ENCODE peak calls at places on chromosomes 5 and 9, in nine cellular contexts. X is ovary, J is AG04450, O is endothelial cell of umbilical vein, F is kidney epithelial cell, Y is psoas muscle, T is esophagus squamous epithelium, B is left ventricle myocardium inferior, A is fibroblast of villous mesenchyme. M is an unnamed sample.

GRCh38 chr5:19615661-19616060 is 372.3 kb downstream of the CDH18 start:
- DNase-seq in J (no peak), T (no peak), F (no peak), B (no peak), Y (no peak), A (no peak), O (no peak), X (no peak), M (no peak)

GRCh38 chr5:74314906-74315305 is 325.6 kb downstream of the ENC1 start:
- DNase-seq in T (no peak), X (no peak), Y (no peak), J (no peak), A (no peak), B (no peak), F (no peak), O (no peak), M (no peak)

GRCh38 chr5:27020965-27021364 is 17.4 kb downstream of the CDH9 start:
- DNase-seq in O (no peak), F (no peak), A (peak), J (no peak), Y (no peak), T (no peak), X (no peak), B (no peak), M (peak)

GRCh38 chr9:34170252-34170915 is 8.5 kb upstream of the UBAP1 start:
- DNase-seq in Y (no peak), X (no peak), J (no peak), B (no peak), O (no peak), F (no peak), T (no peak), A (no peak), M (no peak)

GRCh38 chr9:93302586-93303257 is 118.8 kb downstream of the WNK2 start:
- DNase-seq in Y (peak), F (no peak), A (peak), J (no peak), T (no peak), X (peak), B (no peak), O (peak), M (peak)

GRCh38 chr9:3241290-3241689 is 284.5 kb downstream of the RFX3 start:
- DNase-seq in T (no peak), X (no peak), O (no peak), A (peak), J (no peak), F (no peak), Y (no peak), B (no peak), M (no peak)

GRCh38 chr5:96699186-96699820 is 37.1 kb downstream of the CAST start:
- DNase-seq in O (peak), B (no peak), T (no peak), J (no peak), Y (no peak), A (peak), F (no peak), X (no peak), M (no peak)

GRCh38 chr9:91555132-91555531 is 131.5 kb upstream of the NFIL3 start:
- DNase-seq in F (no peak), Y (no peak), J (no peak), T (no peak), X (no peak), A (no peak), B (no peak), O (no peak), M (peak)

GRCh38 chr9:129458155-129458661 is 162.7 kb downstream of the C9orf50 start:
- DNase-seq in B (no peak), X (no peak), Y (no peak), O (no peak), F (no peak), T (no peak), A (peak), J (no peak), M (no peak)

GRCh38 chr5:45060686-45061085 is 251.9 kb downstream of the MRPS30 start:
- DNase-seq in X (no peak), A (no peak), F (no peak), T (no peak), J (no peak), B (no peak), Y (no peak), O (no peak), M (no peak)

GRCh38 chr9:96139592-96140251 is 162.3 kb downstream of the HSD17B3 start:
- DNase-seq in Y (peak), X (peak), O (peak), B (no peak), J (peak), A (peak), T (no peak), F (no peak), M (peak)

GRCh38 chr5:2260211-2260985 is 377.7 kb upstream of the IRX4 start:
- DNase-seq in J (no peak), T (no peak), Y (no peak), F (no peak), B (no peak), X (no peak), O (no peak), A (no peak), M (no peak)

GRCh38 chr5:91109634-91110033 is 273.5 kb downstream of the ARRDC3 start:
- DNase-seq in O (peak), T (no peak), X (no peak), Y (no peak), J (no peak), A (peak), F (no peak), B (no peak), M (peak)

GRCh38 chr5:132998553-132998952 is 27.8 kb downstream of the ZCCHC10 start:
- DNase-seq in J (no peak), T (no peak), X (no peak), B (no peak), F (no peak), A (no peak), Y (no peak), O (no peak), M (no peak)

DNA sequence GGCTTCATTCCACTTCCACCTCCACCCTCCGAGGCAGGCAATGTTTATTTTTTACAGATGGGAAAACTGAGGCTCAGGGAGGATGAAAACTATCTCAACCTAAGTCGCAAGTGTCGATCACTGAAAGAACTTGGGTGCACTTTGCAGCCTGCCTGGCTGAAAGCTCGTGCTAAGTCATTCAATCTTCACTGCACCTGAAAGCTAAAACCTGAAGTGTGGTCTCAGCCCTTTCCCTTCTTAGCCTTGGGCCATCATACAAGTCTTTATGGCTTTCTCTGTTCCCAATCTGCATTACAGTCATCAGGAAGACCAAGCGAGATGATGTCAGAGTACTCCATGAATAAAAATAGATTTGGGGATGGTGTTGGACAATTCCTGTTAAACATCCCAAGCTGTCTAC is 1.0 kb upstream of the TNFSF8 start:
- DNase-seq in O (no peak), J (no peak), F (no peak), T (no peak), Y (no peak), A (no peak), X (no peak), B (no peak), M (no peak)
- TF ChIP-seq CTCF in O (no peak), J (no peak), F (no peak), T (no peak), Y (no peak), A (no peak), X (no peak), B (no peak), M (no peak)

GRCh38 chr9:131228096-131228495 is 48.2 kb downstream of the FAM78A start:
- DNase-seq in T (no peak), Y (peak), F (no peak), B (no peak), X (no peak), A (no peak), O (peak), J (no peak), M (no peak)
- H3K4me3 ChIP-seq in T (peak), Y (peak), F (no peak), B (peak), X (no peak), A (no peak), O (no peak), J (no peak), M (no peak)

DNA sequence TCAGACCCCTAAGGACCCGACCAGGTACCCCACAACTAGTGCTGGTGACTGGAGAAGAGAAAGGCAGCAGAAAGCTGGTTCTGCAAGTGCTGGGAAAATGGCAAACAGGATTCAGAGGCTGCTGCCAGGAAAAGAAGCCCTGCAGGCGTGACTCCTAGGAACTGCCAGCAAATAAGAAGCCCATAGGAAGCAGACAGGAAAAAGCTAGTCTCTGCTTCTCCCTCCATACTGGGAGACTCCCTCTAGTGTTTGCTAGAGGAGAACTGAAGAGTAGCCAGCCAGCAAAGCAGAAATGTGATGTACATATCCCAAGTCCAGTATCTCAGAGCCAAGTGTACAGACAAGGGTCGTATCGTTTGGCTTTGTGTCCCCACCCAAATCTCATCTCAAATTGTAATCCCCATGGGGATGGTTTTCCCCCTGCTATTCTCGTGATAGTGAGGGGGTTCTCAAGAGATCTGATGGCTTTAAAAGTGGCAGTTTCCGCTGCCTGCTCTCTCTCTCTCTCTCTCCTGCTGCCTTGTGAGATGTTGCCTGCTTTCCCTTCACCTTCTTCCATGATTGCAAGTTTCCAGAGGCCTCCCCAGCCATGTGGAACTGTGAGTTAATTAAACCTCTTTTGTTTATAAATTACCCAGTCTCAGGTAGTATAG is 38.1 kb upstream of the TUSC1 start:
- DNase-seq in J (peak), O (peak), F (peak), B (no peak), X (no peak), Y (no peak), T (no peak), A (peak), M (peak)
- TF ChIP-seq CTCF in J (peak), O (peak), F (peak), B (peak), X (no peak), Y (peak), T (peak), A (peak), M (peak)

DNA sequence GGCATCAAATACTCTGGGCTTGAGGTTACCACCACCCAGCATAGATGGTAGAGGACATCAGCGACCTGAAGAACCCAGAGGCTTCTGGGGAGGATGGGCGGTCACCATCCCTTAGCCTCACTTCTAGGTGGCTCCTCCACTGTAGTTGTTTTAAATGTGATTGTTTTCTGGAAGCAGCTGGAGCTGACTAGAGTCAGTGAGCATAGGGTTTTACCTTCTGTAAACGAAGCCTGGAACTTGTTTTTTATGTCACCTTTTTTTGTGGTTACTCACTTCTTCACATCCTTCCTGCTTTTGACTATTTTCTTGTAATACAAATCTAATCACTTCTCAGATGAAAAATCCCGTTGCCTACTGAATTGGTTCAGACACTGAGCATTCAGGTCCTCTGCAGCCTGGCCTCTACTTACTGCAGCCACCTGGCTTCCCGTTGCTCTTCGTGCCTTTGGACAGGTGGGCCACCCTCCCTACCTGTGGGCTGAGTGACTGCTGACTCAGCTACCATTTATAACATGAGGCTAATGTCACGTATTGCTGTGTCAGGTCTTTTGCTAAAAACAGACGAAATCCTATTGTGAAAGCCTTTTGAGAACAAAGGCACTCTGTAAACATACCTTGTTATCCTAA is 167.8 kb downstream of the MAN2A1 start:
- DNase-seq in Y (no peak), A (no peak), X (no peak), T (no peak), F (no peak), J (no peak), O (no peak), B (no peak), M (no peak)
- H3K4me3 ChIP-seq in Y (no peak), A (no peak), X (no peak), T (no peak), F (no peak), J (no peak), O (no peak), B (no peak), M (no peak)

DNA sequence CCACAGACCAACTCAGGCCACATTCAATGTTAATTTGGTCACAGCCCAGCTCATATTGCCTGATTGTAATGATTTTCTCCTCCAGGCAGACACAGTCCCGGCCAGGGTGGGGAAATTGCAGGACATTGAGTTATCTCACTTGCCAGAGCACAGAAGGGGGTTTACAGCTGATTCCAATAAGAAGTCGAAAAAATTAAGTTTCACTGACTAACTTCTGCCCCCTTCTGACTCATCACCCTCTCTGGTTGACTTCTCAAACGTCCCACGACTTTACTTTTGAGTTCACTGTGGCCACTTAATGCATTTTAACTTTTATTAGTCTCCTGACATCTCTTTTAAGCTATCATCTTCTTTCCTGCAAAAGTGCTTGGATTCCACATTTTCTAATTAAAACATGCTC is 321.4 kb upstream of the WWC1 start:
- DNase-seq in J (no peak), X (no peak), T (no peak), F (no peak), B (no peak), A (no peak), O (no peak), Y (no peak), M (peak)
- TF ChIP-seq CTCF in J (no peak), X (no peak), T (no peak), F (no peak), B (no peak), A (peak), O (no peak), Y (no peak), M (peak)

DNA sequence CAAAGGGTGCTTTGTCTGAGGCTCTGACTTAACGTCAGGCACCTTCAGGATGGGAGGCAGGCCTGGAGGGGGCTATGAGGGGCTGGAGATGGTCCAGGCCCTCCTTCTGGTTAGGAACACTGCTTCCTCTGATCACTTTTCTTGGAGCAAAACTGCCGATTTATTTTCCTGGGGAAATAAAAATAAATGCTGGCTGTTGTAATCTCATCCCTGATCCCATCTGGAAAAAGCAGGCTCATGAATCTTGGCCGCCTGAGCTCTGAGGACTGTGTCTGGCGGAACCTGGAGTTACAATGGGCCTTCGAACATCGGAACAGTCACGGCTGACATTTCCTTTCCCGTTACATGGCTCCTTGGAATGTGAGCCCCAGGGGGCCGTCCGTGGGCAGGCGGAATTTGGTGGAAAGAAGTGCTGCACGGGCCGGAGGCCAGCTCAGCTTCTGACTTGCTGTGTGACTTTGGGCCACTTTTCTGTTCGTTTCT is 157.8 kb downstream of the RGS3 start:
- DNase-seq in B (peak), F (peak), X (peak), T (no peak), O (peak), Y (peak), J (peak), A (peak), M (peak)
- H3K4me3 ChIP-seq in B (no peak), F (no peak), X (no peak), T (no peak), O (no peak), Y (no peak), J (no peak), A (no peak), M (peak)

DNA sequence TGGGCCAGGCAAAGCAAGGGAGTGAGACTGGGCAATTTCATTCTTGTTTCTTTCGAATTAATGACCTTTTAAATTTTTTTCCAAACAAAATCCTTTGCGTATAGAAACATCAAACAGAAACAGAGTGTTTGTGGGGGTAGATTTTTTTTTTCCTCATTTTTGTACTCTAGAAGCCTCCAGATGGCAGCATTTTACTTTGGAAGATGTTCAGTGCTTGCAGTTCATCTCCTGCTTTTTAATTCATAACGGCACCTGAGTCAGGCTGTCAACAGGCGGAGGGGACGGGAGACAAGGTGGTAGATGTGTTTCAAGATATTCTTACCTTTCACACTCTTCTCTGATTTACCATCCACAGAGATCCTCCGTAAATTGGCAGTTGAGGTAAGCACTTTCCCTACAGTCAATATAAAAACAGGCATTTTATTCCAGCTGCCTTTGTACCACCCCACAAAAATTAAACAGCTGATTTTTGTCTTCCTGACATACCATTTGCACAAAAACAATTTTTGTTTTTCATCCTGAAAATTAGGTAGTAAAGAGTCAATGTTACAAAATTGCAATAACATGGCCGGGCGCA is 99.5 kb upstream of the FBXL17 start:
- DNase-seq in Y (no peak), B (no peak), T (no peak), A (peak), J (no peak), O (peak), F (no peak), X (no peak), M (peak)
- TF ChIP-seq CTCF in Y (no peak), B (peak), T (no peak), A (peak), J (peak), O (peak), F (peak), X (no peak), M (peak)

GRCh38 chr5:54580997-54581741 is 63.6 kb downstream of the SNX18 start:
- DNase-seq in A (no peak), X (no peak), J (no peak), F (no peak), Y (no peak), O (no peak), T (no peak), B (no peak), M (peak)
- H3K4me3 ChIP-seq in A (no peak), X (no peak), J (no peak), F (no peak), Y (no peak), O (no peak), T (no peak), B (no peak), M (peak)